ENCODE peak calls at places on chromosomes 6 and 20, in seven cellular contexts. One of them, this sample, is unnamed.

GRCh38 chr20:16124491-16124890 is 448.8 kb downstream of the KIF16B start:
- DNase-seq in CD8-positive, alpha-beta T cell: no peak
- DNase-seq in HCT116: no peak
- DNase-seq in left ventricle myocardium inferior: no peak
- DNase-seq in uterus: no peak
- DNase-seq in adrenal gland: no peak
- DNase-seq in CD4-positive, alpha-beta T cell: no peak
- DNase-seq in this sample: no peak

GRCh38 chr20:22691369-22692118 is 107.2 kb upstream of the FOXA2 start:
- DNase-seq in CD8-positive, alpha-beta T cell: peak; percentile 37
- DNase-seq in HCT116: peak; percentile 51
- DNase-seq in left ventricle myocardium inferior: peak; percentile 71
- DNase-seq in uterus: peak; percentile 52
- DNase-seq in adrenal gland: peak; percentile 82
- DNase-seq in CD4-positive, alpha-beta T cell: peak; percentile 31
- DNase-seq in this sample: peak; percentile 84

GRCh38 chr6:138289739-138290138 is 71.4 kb upstream of the PBOV1 start:
- DNase-seq in CD8-positive, alpha-beta T cell: no peak
- DNase-seq in HCT116: no peak
- DNase-seq in left ventricle myocardium inferior: no peak
- DNase-seq in uterus: no peak
- DNase-seq in adrenal gland: no peak
- DNase-seq in CD4-positive, alpha-beta T cell: no peak
- DNase-seq in this sample: no peak

GRCh38 chr20:48615871-48616270 is 211.9 kb downstream of the PREX1 start:
- DNase-seq in CD8-positive, alpha-beta T cell: no peak
- DNase-seq in HCT116: no peak
- DNase-seq in left ventricle myocardium inferior: no peak
- DNase-seq in uterus: no peak
- DNase-seq in adrenal gland: no peak
- DNase-seq in CD4-positive, alpha-beta T cell: no peak
- DNase-seq in this sample: no peak

GRCh38 chr20:63974402-63975200 is 4.8 kb downstream of the SAMD10 start:
- DNase-seq in CD8-positive, alpha-beta T cell: no peak
- DNase-seq in HCT116: no peak
- DNase-seq in left ventricle myocardium inferior: peak; percentile 12
- DNase-seq in uterus: peak; percentile 44
- DNase-seq in adrenal gland: no peak
- DNase-seq in CD4-positive, alpha-beta T cell: no peak
- DNase-seq in this sample: no peak

GRCh38 chr6:31834367-31834703 is 6.8 kb downstream of the HSPA1B start:
- DNase-seq in CD8-positive, alpha-beta T cell: no peak
- DNase-seq in HCT116: peak; percentile 77
- DNase-seq in left ventricle myocardium inferior: peak; percentile 90
- DNase-seq in uterus: peak; percentile 83
- DNase-seq in adrenal gland: peak; percentile 91
- DNase-seq in CD4-positive, alpha-beta T cell: no peak
- DNase-seq in this sample: peak; percentile 86

GRCh38 chr6:49966823-49967222 is 2.6 kb downstream of the DEFB113 start:
- DNase-seq in CD8-positive, alpha-beta T cell: no peak
- DNase-seq in HCT116: no peak
- DNase-seq in left ventricle myocardium inferior: no peak
- DNase-seq in uterus: no peak
- DNase-seq in adrenal gland: no peak
- DNase-seq in CD4-positive, alpha-beta T cell: no peak
- DNase-seq in this sample: no peak

GRCh38 chr6:167817729-167818128 is 9.0 kb upstream of the AFDN start:
- DNase-seq in CD8-positive, alpha-beta T cell: no peak
- DNase-seq in HCT116: no peak
- DNase-seq in left ventricle myocardium inferior: no peak
- DNase-seq in uterus: no peak
- DNase-seq in adrenal gland: no peak
- DNase-seq in CD4-positive, alpha-beta T cell: no peak
- DNase-seq in this sample: no peak

GRCh38 chr6:45049188-45049843 is 278.8 kb upstream of the RUNX2 start:
- DNase-seq in CD8-positive, alpha-beta T cell: no peak
- DNase-seq in HCT116: no peak
- DNase-seq in left ventricle myocardium inferior: no peak
- DNase-seq in uterus: no peak
- DNase-seq in adrenal gland: no peak
- DNase-seq in CD4-positive, alpha-beta T cell: no peak
- DNase-seq in this sample: no peak

GRCh38 chr20:20859510-20859909 is 147.1 kb upstream of the RALGAPA2 start:
- DNase-seq in CD8-positive, alpha-beta T cell: no peak
- DNase-seq in HCT116: no peak
- DNase-seq in left ventricle myocardium inferior: no peak
- DNase-seq in uterus: no peak
- DNase-seq in adrenal gland: no peak
- DNase-seq in CD4-positive, alpha-beta T cell: no peak
- DNase-seq in this sample: no peak

GRCh38 chr6:147905721-147906120 is 397.2 kb downstream of the SAMD5 start:
- DNase-seq in CD8-positive, alpha-beta T cell: no peak
- DNase-seq in HCT116: no peak
- DNase-seq in left ventricle myocardium inferior: no peak
- DNase-seq in uterus: no peak
- DNase-seq in adrenal gland: no peak
- DNase-seq in CD4-positive, alpha-beta T cell: no peak
- DNase-seq in this sample: no peak

DNA sequence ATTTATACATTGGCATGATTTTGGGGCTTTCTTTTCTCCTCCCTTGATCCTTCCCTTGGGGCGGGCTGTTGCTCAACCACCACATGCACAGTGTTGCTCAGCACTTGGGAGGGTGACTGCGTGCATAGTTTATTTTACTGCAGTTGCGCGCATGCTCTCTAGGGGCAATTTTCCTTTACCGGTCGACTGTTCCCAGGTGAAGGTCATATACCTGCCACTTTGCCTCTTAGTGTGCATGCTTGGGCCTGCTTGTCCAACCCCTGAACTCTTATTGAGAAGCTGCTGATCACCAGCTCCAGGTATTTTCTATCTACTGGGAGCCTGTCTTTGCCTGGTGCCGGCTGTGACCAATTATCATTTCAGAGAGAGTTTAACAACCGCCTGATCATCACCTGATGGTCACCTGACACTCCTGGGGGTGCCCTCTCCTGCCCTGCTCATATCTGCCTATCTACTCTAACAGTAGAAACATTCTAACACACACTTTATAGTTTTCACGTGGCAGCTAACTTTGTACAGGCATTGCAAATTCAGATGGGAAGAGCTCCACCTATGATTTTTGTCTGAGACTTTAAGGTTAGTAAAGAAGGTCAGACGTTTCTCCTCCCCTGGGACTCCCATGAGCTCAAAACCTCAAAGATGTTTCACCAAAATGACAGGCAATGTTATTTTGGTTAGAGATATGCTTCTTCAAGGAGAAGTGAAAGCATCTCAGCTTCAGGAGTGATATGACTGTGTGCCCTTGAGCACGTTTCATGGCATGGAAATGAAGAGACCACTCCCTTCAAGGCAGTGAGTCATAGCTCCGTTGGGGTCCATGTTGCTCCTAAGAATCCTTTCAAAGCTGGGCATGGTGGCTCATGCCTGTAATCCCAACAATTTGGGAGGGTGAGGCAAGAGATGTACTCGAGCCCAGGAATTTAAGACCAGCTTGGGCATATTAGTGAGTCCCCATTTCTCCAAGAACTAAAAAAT is 227.5 kb upstream of the MYLIP start:
- DNase-seq in CD8-positive, alpha-beta T cell: no peak
- DNase-seq in HCT116: no peak
- DNase-seq in left ventricle myocardium inferior: no peak
- DNase-seq in uterus: no peak
- DNase-seq in adrenal gland: no peak
- DNase-seq in CD4-positive, alpha-beta T cell: no peak
- DNase-seq in this sample: no peak
- TF ChIP-seq CTCF in CD8-positive, alpha-beta T cell: no peak
- TF ChIP-seq CTCF in HCT116: no peak
- TF ChIP-seq CTCF in left ventricle myocardium inferior: no peak
- TF ChIP-seq CTCF in uterus: no peak
- TF ChIP-seq CTCF in adrenal gland: no peak
- TF ChIP-seq CTCF in CD4-positive, alpha-beta T cell: no peak
- TF ChIP-seq CTCF in this sample: no peak

DNA sequence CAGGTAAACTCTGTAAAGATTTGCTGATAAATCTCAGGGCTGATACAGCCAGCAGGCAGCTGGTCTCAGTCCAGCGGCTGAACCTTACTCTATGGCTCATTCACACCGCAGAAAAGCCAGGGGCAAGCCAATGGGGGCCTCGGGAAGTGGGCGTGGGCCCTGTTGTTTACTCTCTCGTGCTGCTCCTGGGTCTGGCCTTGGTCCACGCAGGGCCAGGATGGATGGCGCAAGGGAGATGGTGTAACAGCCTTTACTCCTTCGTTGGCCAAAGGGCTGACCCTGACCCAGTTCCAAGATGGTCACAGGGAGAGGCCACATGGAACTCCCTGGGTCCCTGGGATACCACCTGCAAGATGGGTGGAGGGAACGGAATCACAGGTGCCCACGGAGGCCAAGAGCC is 16.2 kb downstream of the KCNK17 start:
- DNase-seq in CD8-positive, alpha-beta T cell: no peak
- DNase-seq in HCT116: no peak
- DNase-seq in left ventricle myocardium inferior: no peak
- DNase-seq in uterus: no peak
- DNase-seq in adrenal gland: peak; percentile 91
- DNase-seq in CD4-positive, alpha-beta T cell: no peak
- DNase-seq in this sample: no peak
- TF ChIP-seq CTCF in CD8-positive, alpha-beta T cell: no peak
- TF ChIP-seq CTCF in HCT116: no peak
- TF ChIP-seq CTCF in left ventricle myocardium inferior: no peak
- TF ChIP-seq CTCF in uterus: no peak
- TF ChIP-seq CTCF in adrenal gland: no peak
- TF ChIP-seq CTCF in CD4-positive, alpha-beta T cell: no peak
- TF ChIP-seq CTCF in this sample: no peak

GRCh38 chr6:146901940-146902816 is 302.0 kb upstream of the STXBP5 start:
- DNase-seq in CD8-positive, alpha-beta T cell: no peak
- DNase-seq in HCT116: no peak
- DNase-seq in left ventricle myocardium inferior: no peak
- DNase-seq in uterus: no peak
- DNase-seq in adrenal gland: no peak
- DNase-seq in CD4-positive, alpha-beta T cell: no peak
- DNase-seq in this sample: no peak
- TF ChIP-seq CTCF in CD8-positive, alpha-beta T cell: no peak
- TF ChIP-seq CTCF in HCT116: peak; percentile 45
- TF ChIP-seq CTCF in left ventricle myocardium inferior: no peak
- TF ChIP-seq CTCF in uterus: no peak
- TF ChIP-seq CTCF in adrenal gland: peak; percentile 8
- TF ChIP-seq CTCF in CD4-positive, alpha-beta T cell: peak; percentile 27
- TF ChIP-seq CTCF in this sample: no peak

DNA sequence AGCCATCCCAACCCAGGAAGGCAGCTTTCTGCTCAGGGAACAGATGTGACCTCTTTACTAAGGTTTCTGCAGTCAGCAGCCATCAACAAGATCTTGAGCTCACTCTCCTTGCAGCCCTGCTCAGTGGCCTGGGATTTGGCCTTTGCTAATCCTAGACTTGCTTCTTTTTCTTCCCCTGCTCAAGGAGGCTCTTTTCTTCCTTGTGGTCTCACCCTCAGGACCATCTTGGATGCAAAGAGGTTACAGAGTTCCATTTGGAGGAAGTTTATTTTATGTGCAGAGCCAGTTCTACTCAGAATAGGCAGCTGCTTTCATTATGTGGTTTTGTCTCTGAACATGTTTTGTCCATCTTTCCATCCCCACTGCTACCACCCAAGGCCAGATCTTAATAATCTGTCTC is 49.3 kb downstream of the RALY start:
- DNase-seq in CD8-positive, alpha-beta T cell: no peak
- DNase-seq in HCT116: no peak
- DNase-seq in left ventricle myocardium inferior: no peak
- DNase-seq in uterus: no peak
- DNase-seq in adrenal gland: no peak
- DNase-seq in CD4-positive, alpha-beta T cell: no peak
- DNase-seq in this sample: no peak
- TF ChIP-seq CTCF in CD8-positive, alpha-beta T cell: no peak
- TF ChIP-seq CTCF in HCT116: no peak
- TF ChIP-seq CTCF in left ventricle myocardium inferior: no peak
- TF ChIP-seq CTCF in uterus: no peak
- TF ChIP-seq CTCF in adrenal gland: no peak
- TF ChIP-seq CTCF in CD4-positive, alpha-beta T cell: no peak
- TF ChIP-seq CTCF in this sample: no peak

GRCh38 chr6:75563032-75563431 is 38.6 kb upstream of the SENP6 start:
- DNase-seq in CD8-positive, alpha-beta T cell: no peak
- DNase-seq in HCT116: peak; percentile 48
- DNase-seq in left ventricle myocardium inferior: no peak
- DNase-seq in uterus: no peak
- DNase-seq in adrenal gland: no peak
- DNase-seq in CD4-positive, alpha-beta T cell: no peak
- DNase-seq in this sample: no peak
- TF ChIP-seq CTCF in CD8-positive, alpha-beta T cell: no peak
- TF ChIP-seq CTCF in HCT116: peak; percentile 11
- TF ChIP-seq CTCF in left ventricle myocardium inferior: peak; percentile 12
- TF ChIP-seq CTCF in uterus: no peak
- TF ChIP-seq CTCF in adrenal gland: peak; percentile 6
- TF ChIP-seq CTCF in CD4-positive, alpha-beta T cell: no peak
- TF ChIP-seq CTCF in this sample: peak; percentile 55

DNA sequence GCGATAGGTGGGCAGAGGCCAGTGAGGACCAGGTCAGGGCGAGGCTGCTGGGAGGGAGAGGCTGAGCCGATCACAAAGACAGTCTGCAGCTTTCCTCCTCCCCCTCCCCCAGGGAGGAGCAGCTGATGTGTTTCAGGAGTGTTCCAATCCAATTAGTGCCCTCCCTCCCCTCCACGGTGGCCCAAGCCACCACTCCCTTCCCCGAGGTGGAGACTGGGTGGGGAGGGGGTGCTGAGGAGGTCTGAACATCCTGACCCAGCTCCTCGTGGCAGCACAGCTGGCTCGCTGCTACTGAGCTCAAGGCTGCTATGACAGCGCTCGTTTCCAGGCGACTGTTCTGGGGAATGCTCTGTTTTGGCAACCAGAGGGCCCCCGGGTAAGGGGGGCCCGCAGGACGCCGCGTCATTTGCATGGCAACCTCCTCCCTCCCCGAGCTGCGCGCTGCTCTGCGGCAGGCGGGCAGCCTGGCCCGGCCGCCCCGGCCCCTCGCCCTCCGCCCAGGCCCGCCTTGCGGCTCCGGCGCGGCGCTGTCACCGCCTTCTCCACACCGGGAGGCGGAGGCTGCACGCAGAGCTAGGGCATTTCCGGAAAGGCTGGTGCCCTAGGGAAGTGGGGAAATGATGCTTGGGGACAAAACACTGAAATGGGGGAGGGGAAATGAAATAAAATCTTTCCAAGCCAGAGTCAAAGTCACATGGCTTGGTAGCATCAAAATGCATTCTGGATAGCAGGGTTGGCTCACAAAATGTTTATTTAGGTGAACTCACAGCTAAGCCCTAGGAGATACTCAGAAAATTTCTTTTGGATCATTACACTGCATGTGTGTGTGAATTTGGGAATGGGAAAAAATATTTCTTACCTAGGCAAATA is 67.4 kb upstream of the PIM1 start:
- DNase-seq in CD8-positive, alpha-beta T cell: peak; percentile 51
- DNase-seq in HCT116: peak; percentile 36
- DNase-seq in left ventricle myocardium inferior: peak; percentile 87
- DNase-seq in uterus: peak; percentile 88
- DNase-seq in adrenal gland: peak; percentile 97
- DNase-seq in CD4-positive, alpha-beta T cell: peak; percentile 66
- DNase-seq in this sample: peak; percentile 84
- TF ChIP-seq CTCF in CD8-positive, alpha-beta T cell: no peak
- TF ChIP-seq CTCF in HCT116: no peak
- TF ChIP-seq CTCF in left ventricle myocardium inferior: peak; percentile 24
- TF ChIP-seq CTCF in uterus: no peak
- TF ChIP-seq CTCF in adrenal gland: no peak
- TF ChIP-seq CTCF in CD4-positive, alpha-beta T cell: no peak
- TF ChIP-seq CTCF in this sample: no peak

This sample was measured in type B pancreatic cell.